ENCODE peak calls at places on chromosomes 13 and 19, in eight cellular contexts. W is RWPE1, M is GM12865, S is mucosa of descending colon, T is suprapubic skin, R is RCC 7860, F is NCI-H2081, K is spleen. O is an unnamed sample.

GRCh38 chr19:11377756-11378155 is 3.3 kb downstream of the SWSAP1 start:
- DNase-seq in W (no peak), M (no peak), S (no peak), T (no peak), R (peak; percentile 27), F (no peak), K (no peak), O (no peak)

GRCh38 chr19:4065430-4066175 is 1.1 kb downstream of the ZBTB7A start:
- DNase-seq in W (peak; percentile 97), M (peak; percentile 99), S (peak; percentile 98), T (peak; percentile 97), R (peak; percentile 89), F (peak; percentile 94), K (peak; percentile 98), O (peak; percentile 97)

GRCh38 chr13:43493496-43494000 is 293.2 kb downstream of the ENOX1 start:
- DNase-seq in W (no peak), M (no peak), S (no peak), T (no peak), R (no peak), F (no peak), K (no peak), O (no peak)

GRCh38 chr13:47680752-47681151 is 320.3 kb downstream of the SUCLA2 start:
- DNase-seq in W (peak; percentile 52), M (no peak), S (no peak), T (no peak), R (no peak), F (no peak), K (no peak), O (no peak)

GRCh38 chr19:38617283-38617763 is 430 bp downstream of the MAP4K1 start:
- DNase-seq in W (no peak), M (peak; percentile 51), S (peak; percentile 42), T (no peak), R (no peak), F (no peak), K (peak; percentile 74), O (no peak)

GRCh38 chr19:19179548-19180441 is 9.7 kb upstream of the MEF2B start:
- DNase-seq in W (no peak), M (no peak), S (no peak), T (no peak), R (no peak), F (no peak), K (no peak), O (no peak)

GRCh38 chr13:104171132-104171531 is 1104.9 kb upstream of the SLC10A2 start:
- DNase-seq in W (no peak), M (no peak), S (no peak), T (no peak), R (no peak), F (peak; percentile 8), K (no peak), O (no peak)

GRCh38 chr19:48372904-48373303 is 8.7 kb downstream of the SYNGR4 start:
- DNase-seq in W (no peak), M (no peak), S (no peak), T (no peak), R (no peak), F (peak; percentile 74), K (no peak), O (no peak)

GRCh38 chr13:32581177-32581786 is 5.0 kb upstream of the PDS5B start:
- DNase-seq in W (no peak), M (peak; percentile 29), S (no peak), T (no peak), R (peak; percentile 13), F (peak; percentile 14), K (no peak), O (no peak)

GRCh38 chr19:49427339-49427738 is 2.2 kb downstream of the GFY start:
- DNase-seq in W (no peak), M (no peak), S (no peak), T (peak; percentile 52), R (no peak), F (no peak), K (no peak), O (no peak)

GRCh38 chr19:53867225-53868090 is at the start of gene MYADM:
- DNase-seq in W (peak; percentile 97), M (peak; percentile 44), S (peak; percentile 100), T (peak; percentile 99), R (peak; percentile 98), F (no peak), K (peak; percentile 98), O (peak; percentile 99)

GRCh38 chr19:29524201-29524911 is 1.4 kb upstream of the VSTM2B start:
- DNase-seq in W (no peak), M (no peak), S (peak; percentile 12), T (no peak), R (no peak), F (no peak), K (peak; percentile 61), O (no peak)

GRCh38 chr19:10863107-10863700 is 8.1 kb upstream of the CARM1 start:
- DNase-seq in W (no peak), M (no peak), S (no peak), T (no peak), R (peak; percentile 56), F (no peak), K (no peak), O (peak; percentile 25)

GRCh38 chr13:110444226-110444653 is 117.3 kb downstream of the RAB20 start:
- DNase-seq in W (no peak), M (peak; percentile 79), S (no peak), T (no peak), R (no peak), F (no peak), K (no peak), O (no peak)

GRCh38 chr13:97003071-97003470 is 8.8 kb upstream of the OXGR1 start:
- DNase-seq in W (no peak), M (no peak), S (no peak), T (no peak), R (peak; percentile 5), F (no peak), K (no peak), O (no peak)

GRCh38 chr13:114309086-114309485 is 5.2 kb upstream of the CHAMP1 start:
- DNase-seq in W (no peak), M (no peak), S (no peak), T (no peak), R (no peak), F (no peak), K (no peak), O (no peak)

GRCh38 chr19:46601318-46602224 is at the start of gene CALM3:
- DNase-seq in W (no peak), M (peak; percentile 30), S (peak; percentile 63), T (no peak), R (no peak), F (no peak), K (no peak), O (no peak)

GRCh38 chr13:53605306-53605705 is 576.7 kb downstream of the OLFM4 start:
- DNase-seq in W (no peak), M (no peak), S (no peak), T (no peak), R (no peak), F (no peak), K (no peak), O (no peak)

GRCh38 chr13:99751517-99752199 is 219.9 kb downstream of the ZIC5 start:
- DNase-seq in W (no peak), M (no peak), S (peak; percentile 57), T (no peak), R (no peak), F (no peak), K (no peak), O (no peak)

GRCh38 chr19:58571575-58571947 is 1.6 kb downstream of the MZF1 start:
- DNase-seq in W (no peak), M (no peak), S (peak; percentile 30), T (peak; percentile 61), R (no peak), F (no peak), K (peak; percentile 73), O (no peak)

GRCh38 chr19:8459520-8460260 is 14.9 kb downstream of the HNRNPM start:
- DNase-seq in W (peak; percentile 30), M (no peak), S (no peak), T (no peak), R (no peak), F (no peak), K (no peak), O (no peak)

GRCh38 chr13:97855570-97855970 is 97.9 kb upstream of the IPO5 start:
- DNase-seq in W (peak; percentile 68), M (peak; percentile 56), S (no peak), T (no peak), R (peak; percentile 35), F (peak; percentile 73), K (no peak), O (no peak)

GRCh38 chr13:44331912-44332840 is 41.4 kb upstream of the SERP2 start:
- DNase-seq in W (no peak), M (no peak), S (no peak), T (no peak), R (no peak), F (peak; percentile 54), K (no peak), O (peak; percentile 69)

O was measured in left lung.